ENCODE peak calls at places on chromosomes 16 and 17, in four cellular contexts. L is H9, N is amniotic stem cell, C is 8988T. K is an unnamed sample.

GRCh38 chr16:53515811-53516210 is 12.8 kb upstream of the AKTIP start:
- DNase-seq in L (no peak), N (no peak), C (no peak), K (no peak)

GRCh38 chr16:4115941-4116327 is 308 bp downstream of the ADCY9 start:
- DNase-seq in L (no peak), N (no peak), C (no peak), K (no peak)

GRCh38 chr17:81192386-81193050 is 26.5 kb upstream of the AATK start:
- DNase-seq in L (no peak), N (no peak), C (no peak), K (no peak)

GRCh38 chr17:40605301-40605700 is 40.0 kb upstream of the CCR7 start:
- DNase-seq in L (no peak), N (no peak), C (no peak), K (no peak)

GRCh38 chr17:74211141-74211928 is 2.0 kb upstream of the TTYH2 start:
- DNase-seq in L (peak; percentile 82), N (no peak), C (no peak), K (peak; percentile 75)

GRCh38 chr17:31493656-31494155 is 102.2 kb downstream of the RAB11FIP4 start:
- DNase-seq in L (no peak), N (no peak), C (no peak), K (no peak)

GRCh38 chr17:79515646-79516604 is 94.9 kb downstream of the RBFOX3 start:
- DNase-seq in L (no peak), N (no peak), C (no peak), K (peak; percentile 72)

GRCh38 chr16:66486773-66487579 is 59.9 kb downstream of the BEAN1 start:
- DNase-seq in L (peak; percentile 17), N (no peak), C (no peak), K (no peak)

GRCh38 chr17:59786536-59787319 is 79.3 kb downstream of the VMP1 start:
- DNase-seq in L (peak; percentile 62), N (peak; percentile 92), C (no peak), K (peak; percentile 37)

GRCh38 chr16:12677472-12677871 is 126.2 kb downstream of the CPPED1 start:
- DNase-seq in L (no peak), N (no peak), C (no peak), K (no peak)

GRCh38 chr16:10575506-10576130 is 4.8 kb downstream of the EMP2 start:
- DNase-seq in L (no peak), N (no peak), C (no peak), K (no peak)

GRCh38 chr17:76687278-76688164 is 23.2 kb downstream of the MXRA7 start:
- DNase-seq in L (no peak), N (no peak), C (no peak), K (peak; percentile 58)

GRCh38 chr17:10875411-10875810 is 37.5 kb upstream of the PIRT start:
- DNase-seq in L (peak; percentile 71), N (no peak), C (no peak), K (peak; percentile 46)

GRCh38 chr17:34886831-34887230 is 74.4 kb downstream of the CCT6B start:
- DNase-seq in L (no peak), N (no peak), C (no peak), K (no peak)

GRCh38 chr16:75309899-75310430 is 58.5 kb upstream of the BCAR1 start:
- DNase-seq in L (no peak), N (no peak), C (no peak), K (no peak)

GRCh38 chr16:1002399-1003161 is 21.0 kb downstream of the SOX8 start:
- DNase-seq in L (peak; percentile 46), N (peak; percentile 66), C (peak; percentile 77), K (no peak)

K was measured in H7.